ENCODE peak calls at places on chromosomes 11 and 22, in four cellular contexts. B is amniotic stem cell; Z is activated naive CD4-positive, alpha-beta T cell treated with anti-CD3 and anti-CD28 coated beads, Interleukin-2, amount 50 U/mL, for 72 hours; Y is foreskin fibroblast. G is an unnamed sample.

GRCh38 chr11:76073716-76074115 is 132.6 kb downstream of the WNT11 start:
- DNase-seq in Y (peak), B (no peak), Z (no peak), G (no peak)

GRCh38 chr11:68436985-68437926 is 23.3 kb upstream of the PPP6R3 start:
- DNase-seq in Y (peak), Z (no peak), B (peak), G (no peak)

GRCh38 chr11:71548716-71549151 is 514 bp downstream of the KRTAP5-9 start:
- DNase-seq in Y (no peak), B (no peak), Z (no peak), G (no peak)

GRCh38 chr11:120310875-120311274 is 14.2 kb upstream of the TLCD5 start:
- DNase-seq in B (no peak), Z (no peak), Y (no peak), G (no peak)

GRCh38 chr11:119727523-119728081 is 1.4 kb downstream of the NECTIN1 start:
- DNase-seq in Z (no peak), B (no peak), Y (peak), G (no peak)

GRCh38 chr11:832529-833113 is at the start of gene CD151:
- DNase-seq in Z (peak), B (peak), Y (peak), G (no peak)

GRCh38 chr22:48422900-48423480 is 1404.7 kb downstream of the BRD1 start:
- DNase-seq in Z (no peak), Y (no peak), B (no peak), G (no peak)

GRCh38 chr11:17686185-17686980 is 33.0 kb upstream of the MYOD1 start:
- DNase-seq in Z (no peak), Y (peak), B (no peak), G (no peak)

GRCh38 chr11:128894685-128895084 is 3.5 kb downstream of the KCNJ5 start:
- DNase-seq in B (no peak), Z (no peak), Y (no peak), G (no peak)

GRCh38 chr22:39821008-39821407 is 72.6 kb downstream of the ENTHD1 start:
- DNase-seq in Z (no peak), Y (no peak), B (no peak), G (no peak)

GRCh38 chr11:79439893-79440450 is 858 bp downstream of the TENM4 start:
- DNase-seq in Y (no peak), B (no peak), Z (peak), G (no peak)

GRCh38 chr11:2709429-2709828 is 9.6 kb upstream of the KCNQ1OT1 start:
- DNase-seq in Y (peak), B (no peak), Z (no peak), G (no peak)

GRCh38 chr11:19774817-19775600 is 62.4 kb downstream of the NAV2 start:
- DNase-seq in B (no peak), Z (no peak), Y (peak), G (no peak)

GRCh38 chr11:75203138-75203537 is 37.4 kb upstream of the TPBGL start:
- DNase-seq in Z (no peak), B (no peak), Y (no peak), G (no peak)

GRCh38 chr22:47152938-47153337 is 390.5 kb downstream of the TBC1D22A start:
- DNase-seq in B (no peak), Y (no peak), Z (no peak), G (no peak)

GRCh38 chr22:47401592-47401898 is 639.1 kb downstream of the TBC1D22A start:
- DNase-seq in B (no peak), Z (no peak), Y (no peak), G (no peak)

GRCh38 chr22:30234786-30235470 is 11.6 kb downstream of the LIF start:
- DNase-seq in Y (peak), Z (no peak), B (no peak), G (no peak)

GRCh38 chr11:15638386-15638787 is 523.7 kb downstream of the INSC start:
- DNase-seq in Z (no peak), Y (no peak), B (no peak), G (no peak)

GRCh38 chr22:45309422-45310227 is at the start of gene FAM118A:
- DNase-seq in Z (peak), B (peak), Y (peak), G (peak)

GRCh38 chr11:64516226-64516625 is 74.8 kb upstream of the SLC22A12 start:
- DNase-seq in Y (no peak), B (no peak), Z (peak), G (no peak)

GRCh38 chr11:15111215-15111614 is 3.5 kb upstream of the INSC start:
- DNase-seq in Z (no peak), Y (no peak), B (no peak), G (no peak)

GRCh38 chr11:68076371-68077042 is 37.7 kb downstream of the TCIRG1 start:
- DNase-seq in Z (no peak), B (no peak), Y (no peak), G (no peak)

GRCh38 chr11:75165721-75166120 is 14.8 kb downstream of the SLCO2B1 start:
- DNase-seq in Y (no peak), B (no peak), Z (no peak), G (no peak)

GRCh38 chr11:68954970-68955958 is 25.5 kb downstream of the MRGPRD start:
- DNase-seq in Z (no peak), B (no peak), Y (peak), G (no peak)

GRCh38 chr11:81869337-81870065 is 864.2 kb downstream of the FAM181B start:
- DNase-seq in Y (no peak), B (no peak), Z (peak), G (no peak)

GRCh38 chr11:68036141-68036716 is 2.6 kb upstream of the TCIRG1 start:
- DNase-seq in Z (no peak), Y (no peak), B (no peak), G (no peak)

GRCh38 chr22:49923445-49923844 is 5.0 kb downstream of the CRELD2 start:
- DNase-seq in Y (peak), B (no peak), Z (no peak), G (no peak)

GRCh38 chr22:25759825-25760231 is 17.8 kb downstream of the MYO18B start:
- DNase-seq in Y (peak), B (peak), Z (no peak), G (no peak)

GRCh38 chr11:122165972-122166371 is 50.0 kb upstream of the BLID start:
- DNase-seq in Z (no peak), B (no peak), Y (no peak), G (no peak)

GRCh38 chr11:86955674-86956522 is 703 bp upstream of the FZD4 start:
- DNase-seq in Z (peak), B (peak), Y (peak), G (no peak)

GRCh38 chr11:120660024-120660565 is 148.5 kb downstream of the GRIK4 start:
- DNase-seq in B (no peak), Y (peak), Z (peak), G (no peak)

GRCh38 chr11:6572215-6572614 is 31.2 kb downstream of the RRP8 start:
- DNase-seq in Y (peak), Z (no peak), B (no peak), G (no peak)